ENCODE peak calls at places on chromosomes 13 and 19, in nine cellular contexts. One of them, this sample, is unnamed.

GRCh38 chr19:21109116-21109515 is 27.1 kb downstream of the ZNF714 start:
- DNase-seq in NCI-H774: no peak
- DNase-seq in body of pancreas: no peak
- DNase-seq in mucosa of gallbladder: no peak
- DNase-seq in dermis microvascular lymphatic vessel endothelial cell: no peak
- DNase-seq in GM10248: no peak
- DNase-seq in AG08396: no peak
- DNase-seq in left colon: no peak
- DNase-seq in Peyer's patch: no peak
- DNase-seq in this sample: no peak

GRCh38 chr19:4456843-4457653 is 546 bp downstream of the UBXN6 start:
- DNase-seq in NCI-H774: no peak
- DNase-seq in body of pancreas: no peak
- DNase-seq in mucosa of gallbladder: no peak
- DNase-seq in dermis microvascular lymphatic vessel endothelial cell: peak; percentile 84
- DNase-seq in GM10248: peak; percentile 82
- DNase-seq in AG08396: peak; percentile 84
- DNase-seq in left colon: peak; percentile 51
- DNase-seq in Peyer's patch: peak; percentile 65
- DNase-seq in this sample: peak; percentile 24

GRCh38 chr13:32246468-32246867 is 68.7 kb downstream of the ZAR1L start:
- DNase-seq in NCI-H774: no peak
- DNase-seq in body of pancreas: peak; percentile 51
- DNase-seq in mucosa of gallbladder: peak; percentile 43
- DNase-seq in dermis microvascular lymphatic vessel endothelial cell: peak; percentile 79
- DNase-seq in GM10248: peak; percentile 71
- DNase-seq in AG08396: peak; percentile 66
- DNase-seq in left colon: peak; percentile 64
- DNase-seq in Peyer's patch: peak; percentile 72
- DNase-seq in this sample: no peak

GRCh38 chr13:33743438-33744368 is 74.2 kb upstream of the RFC3 start:
- DNase-seq in NCI-H774: no peak
- DNase-seq in body of pancreas: no peak
- DNase-seq in mucosa of gallbladder: no peak
- DNase-seq in dermis microvascular lymphatic vessel endothelial cell: no peak
- DNase-seq in GM10248: peak; percentile 51
- DNase-seq in AG08396: no peak
- DNase-seq in left colon: no peak
- DNase-seq in Peyer's patch: no peak
- DNase-seq in this sample: no peak

GRCh38 chr19:5673752-5674151 is 6.6 kb downstream of the MICOS13 start:
- DNase-seq in NCI-H774: no peak
- DNase-seq in body of pancreas: no peak
- DNase-seq in mucosa of gallbladder: no peak
- DNase-seq in dermis microvascular lymphatic vessel endothelial cell: no peak
- DNase-seq in GM10248: no peak
- DNase-seq in AG08396: no peak
- DNase-seq in left colon: no peak
- DNase-seq in Peyer's patch: no peak
- DNase-seq in this sample: no peak

GRCh38 chr19:17803264-17803896 is 8.4 kb downstream of the B3GNT3 start:
- DNase-seq in NCI-H774: no peak
- DNase-seq in body of pancreas: no peak
- DNase-seq in mucosa of gallbladder: no peak
- DNase-seq in dermis microvascular lymphatic vessel endothelial cell: no peak
- DNase-seq in GM10248: no peak
- DNase-seq in AG08396: no peak
- DNase-seq in left colon: no peak
- DNase-seq in Peyer's patch: peak; percentile 55
- DNase-seq in this sample: no peak

GRCh38 chr19:47493378-47494210 is 9.6 kb upstream of the KPTN start:
- DNase-seq in NCI-H774: no peak
- DNase-seq in body of pancreas: no peak
- DNase-seq in mucosa of gallbladder: no peak
- DNase-seq in dermis microvascular lymphatic vessel endothelial cell: no peak
- DNase-seq in GM10248: no peak
- DNase-seq in AG08396: no peak
- DNase-seq in left colon: no peak
- DNase-seq in Peyer's patch: no peak
- DNase-seq in this sample: no peak

GRCh38 chr19:1130801-1131717 is 27.3 kb downstream of the GPX4 start:
- DNase-seq in NCI-H774: no peak
- DNase-seq in body of pancreas: no peak
- DNase-seq in mucosa of gallbladder: no peak
- DNase-seq in dermis microvascular lymphatic vessel endothelial cell: no peak
- DNase-seq in GM10248: peak; percentile 50
- DNase-seq in AG08396: peak; percentile 45
- DNase-seq in left colon: peak; percentile 54
- DNase-seq in Peyer's patch: peak; percentile 81
- DNase-seq in this sample: no peak

GRCh38 chr13:30042891-30043630 is 192.6 kb upstream of the UBL3 start:
- DNase-seq in NCI-H774: no peak
- DNase-seq in body of pancreas: no peak
- DNase-seq in mucosa of gallbladder: no peak
- DNase-seq in dermis microvascular lymphatic vessel endothelial cell: no peak
- DNase-seq in GM10248: no peak
- DNase-seq in AG08396: no peak
- DNase-seq in left colon: peak; percentile 25
- DNase-seq in Peyer's patch: no peak
- DNase-seq in this sample: no peak

GRCh38 chr19:42048992-42049391 is 21.0 kb downstream of the GRIK5 start:
- DNase-seq in NCI-H774: peak; percentile 26
- DNase-seq in body of pancreas: no peak
- DNase-seq in mucosa of gallbladder: no peak
- DNase-seq in dermis microvascular lymphatic vessel endothelial cell: no peak
- DNase-seq in GM10248: no peak
- DNase-seq in AG08396: no peak
- DNase-seq in left colon: peak; percentile 18
- DNase-seq in Peyer's patch: peak; percentile 55
- DNase-seq in this sample: no peak

GRCh38 chr13:97454699-97455098 is 20.7 kb downstream of the RAP2A start:
- DNase-seq in NCI-H774: no peak
- DNase-seq in body of pancreas: no peak
- DNase-seq in mucosa of gallbladder: no peak
- DNase-seq in dermis microvascular lymphatic vessel endothelial cell: no peak
- DNase-seq in GM10248: no peak
- DNase-seq in AG08396: no peak
- DNase-seq in left colon: no peak
- DNase-seq in Peyer's patch: no peak
- DNase-seq in this sample: no peak

GRCh38 chr19:12748489-12748888 is 3.1 kb upstream of the BEST2 start:
- DNase-seq in NCI-H774: no peak
- DNase-seq in body of pancreas: no peak
- DNase-seq in mucosa of gallbladder: no peak
- DNase-seq in dermis microvascular lymphatic vessel endothelial cell: no peak
- DNase-seq in GM10248: no peak
- DNase-seq in AG08396: no peak
- DNase-seq in left colon: no peak
- DNase-seq in Peyer's patch: no peak
- DNase-seq in this sample: no peak

GRCh38 chr19:30046522-30046921 is 104.5 kb downstream of the URI1 start:
- DNase-seq in NCI-H774: no peak
- DNase-seq in body of pancreas: no peak
- DNase-seq in mucosa of gallbladder: no peak
- DNase-seq in dermis microvascular lymphatic vessel endothelial cell: peak; percentile 5
- DNase-seq in GM10248: no peak
- DNase-seq in AG08396: no peak
- DNase-seq in left colon: no peak
- DNase-seq in Peyer's patch: no peak
- DNase-seq in this sample: no peak

GRCh38 chr13:19805765-19806164 is 23.0 kb upstream of the PSPC1 start:
- DNase-seq in NCI-H774: no peak
- DNase-seq in body of pancreas: no peak
- DNase-seq in mucosa of gallbladder: no peak
- DNase-seq in dermis microvascular lymphatic vessel endothelial cell: no peak
- DNase-seq in GM10248: no peak
- DNase-seq in AG08396: no peak
- DNase-seq in left colon: no peak
- DNase-seq in Peyer's patch: no peak
- DNase-seq in this sample: no peak

GRCh38 chr19:21127898-21128297 is 13.9 kb upstream of the ZNF431 start:
- DNase-seq in NCI-H774: no peak
- DNase-seq in body of pancreas: no peak
- DNase-seq in mucosa of gallbladder: no peak
- DNase-seq in dermis microvascular lymphatic vessel endothelial cell: no peak
- DNase-seq in GM10248: no peak
- DNase-seq in AG08396: no peak
- DNase-seq in left colon: no peak
- DNase-seq in Peyer's patch: no peak
- DNase-seq in this sample: no peak

GRCh38 chr19:18008814-18009213 is 844 bp downstream of the ARRDC2 start:
- DNase-seq in NCI-H774: no peak
- DNase-seq in body of pancreas: no peak
- DNase-seq in mucosa of gallbladder: no peak
- DNase-seq in dermis microvascular lymphatic vessel endothelial cell: no peak
- DNase-seq in GM10248: no peak
- DNase-seq in AG08396: no peak
- DNase-seq in left colon: no peak
- DNase-seq in Peyer's patch: no peak
- DNase-seq in this sample: no peak

GRCh38 chr13:110705356-110705825 is 525 bp downstream of the CARS2 start:
- DNase-seq in NCI-H774: no peak
- DNase-seq in body of pancreas: no peak
- DNase-seq in mucosa of gallbladder: no peak
- DNase-seq in dermis microvascular lymphatic vessel endothelial cell: no peak
- DNase-seq in GM10248: no peak
- DNase-seq in AG08396: no peak
- DNase-seq in left colon: no peak
- DNase-seq in Peyer's patch: no peak
- DNase-seq in this sample: no peak

GRCh38 chr13:21800847-21801616 is 130.2 kb downstream of the FGF9 start:
- DNase-seq in NCI-H774: no peak
- DNase-seq in body of pancreas: no peak
- DNase-seq in mucosa of gallbladder: no peak
- DNase-seq in dermis microvascular lymphatic vessel endothelial cell: no peak
- DNase-seq in GM10248: no peak
- DNase-seq in AG08396: no peak
- DNase-seq in left colon: no peak
- DNase-seq in Peyer's patch: no peak
- DNase-seq in this sample: no peak

GRCh38 chr13:94433055-94433947 is 46.2 kb downstream of the DCT start:
- DNase-seq in NCI-H774: no peak
- DNase-seq in body of pancreas: no peak
- DNase-seq in mucosa of gallbladder: no peak
- DNase-seq in dermis microvascular lymphatic vessel endothelial cell: no peak
- DNase-seq in GM10248: peak; percentile 14
- DNase-seq in AG08396: no peak
- DNase-seq in left colon: peak; percentile 6
- DNase-seq in Peyer's patch: peak; percentile 45
- DNase-seq in this sample: peak; percentile 7

GRCh38 chr19:49539192-49539952 is 11.6 kb downstream of the RCN3 start:
- DNase-seq in NCI-H774: no peak
- DNase-seq in body of pancreas: no peak
- DNase-seq in mucosa of gallbladder: no peak
- DNase-seq in dermis microvascular lymphatic vessel endothelial cell: no peak
- DNase-seq in GM10248: no peak
- DNase-seq in AG08396: no peak
- DNase-seq in left colon: no peak
- DNase-seq in Peyer's patch: no peak
- DNase-seq in this sample: no peak

GRCh38 chr13:20197361-20197834 is 4.7 kb upstream of the GJB2 start:
- DNase-seq in NCI-H774: no peak
- DNase-seq in body of pancreas: no peak
- DNase-seq in mucosa of gallbladder: no peak
- DNase-seq in dermis microvascular lymphatic vessel endothelial cell: peak; percentile 53
- DNase-seq in GM10248: peak; percentile 50
- DNase-seq in AG08396: peak; percentile 66
- DNase-seq in left colon: no peak
- DNase-seq in Peyer's patch: no peak
- DNase-seq in this sample: no peak

GRCh38 chr19:11453468-11454341 is 18.3 kb downstream of the PRKCSH start:
- DNase-seq in NCI-H774: no peak
- DNase-seq in body of pancreas: no peak
- DNase-seq in mucosa of gallbladder: no peak
- DNase-seq in dermis microvascular lymphatic vessel endothelial cell: no peak
- DNase-seq in GM10248: peak; percentile 60
- DNase-seq in AG08396: no peak
- DNase-seq in left colon: no peak
- DNase-seq in Peyer's patch: no peak
- DNase-seq in this sample: no peak

GRCh38 chr19:36054733-36055686 is at the start of gene WDR62:
- DNase-seq in NCI-H774: peak; percentile 91
- DNase-seq in body of pancreas: peak; percentile 93
- DNase-seq in mucosa of gallbladder: peak; percentile 94
- DNase-seq in dermis microvascular lymphatic vessel endothelial cell: peak; percentile 95
- DNase-seq in GM10248: peak; percentile 98
- DNase-seq in AG08396: peak; percentile 97
- DNase-seq in left colon: peak; percentile 95
- DNase-seq in Peyer's patch: peak; percentile 96
- DNase-seq in this sample: peak; percentile 94

GRCh38 chr19:3336680-3337523 is 29.5 kb upstream of the NFIC start:
- DNase-seq in NCI-H774: peak; percentile 84
- DNase-seq in body of pancreas: peak; percentile 99
- DNase-seq in mucosa of gallbladder: peak; percentile 94
- DNase-seq in dermis microvascular lymphatic vessel endothelial cell: peak; percentile 15
- DNase-seq in GM10248: no peak
- DNase-seq in AG08396: peak; percentile 72
- DNase-seq in left colon: peak; percentile 84
- DNase-seq in Peyer's patch: peak; percentile 91
- DNase-seq in this sample: no peak

GRCh38 chr13:81539643-81540150 is 1198.8 kb upstream of the SPRY2 start:
- DNase-seq in NCI-H774: no peak
- DNase-seq in body of pancreas: no peak
- DNase-seq in mucosa of gallbladder: no peak
- DNase-seq in dermis microvascular lymphatic vessel endothelial cell: no peak
- DNase-seq in GM10248: no peak
- DNase-seq in AG08396: no peak
- DNase-seq in left colon: no peak
- DNase-seq in Peyer's patch: no peak
- DNase-seq in this sample: no peak

GRCh38 chr13:41008349-41008980 is 10.7 kb downstream of the ELF1 start:
- DNase-seq in NCI-H774: no peak
- DNase-seq in body of pancreas: no peak
- DNase-seq in mucosa of gallbladder: no peak
- DNase-seq in dermis microvascular lymphatic vessel endothelial cell: no peak
- DNase-seq in GM10248: no peak
- DNase-seq in AG08396: peak; percentile 24
- DNase-seq in left colon: no peak
- DNase-seq in Peyer's patch: no peak
- DNase-seq in this sample: no peak

GRCh38 chr13:46295531-46296464 is 84.1 kb downstream of the LRRC63 start:
- DNase-seq in NCI-H774: no peak
- DNase-seq in body of pancreas: peak; percentile 18
- DNase-seq in mucosa of gallbladder: peak; percentile 27
- DNase-seq in dermis microvascular lymphatic vessel endothelial cell: peak; percentile 75
- DNase-seq in GM10248: peak; percentile 35
- DNase-seq in AG08396: peak; percentile 15
- DNase-seq in left colon: no peak
- DNase-seq in Peyer's patch: peak; percentile 68
- DNase-seq in this sample: peak; percentile 67

GRCh38 chr13:99812611-99813010 is 159.0 kb downstream of the ZIC5 start:
- DNase-seq in NCI-H774: no peak
- DNase-seq in body of pancreas: peak; percentile 25
- DNase-seq in mucosa of gallbladder: peak; percentile 28
- DNase-seq in dermis microvascular lymphatic vessel endothelial cell: no peak
- DNase-seq in GM10248: no peak
- DNase-seq in AG08396: peak; percentile 35
- DNase-seq in left colon: no peak
- DNase-seq in Peyer's patch: no peak
- DNase-seq in this sample: no peak

GRCh38 chr19:12527034-12527836 is 24.0 kb downstream of the ZNF564 start:
- DNase-seq in NCI-H774: no peak
- DNase-seq in body of pancreas: no peak
- DNase-seq in mucosa of gallbladder: no peak
- DNase-seq in dermis microvascular lymphatic vessel endothelial cell: peak; percentile 33
- DNase-seq in GM10248: no peak
- DNase-seq in AG08396: no peak
- DNase-seq in left colon: no peak
- DNase-seq in Peyer's patch: no peak
- DNase-seq in this sample: no peak

GRCh38 chr19:5990289-5990797 is 12.4 kb upstream of the RANBP3 start:
- DNase-seq in NCI-H774: no peak
- DNase-seq in body of pancreas: no peak
- DNase-seq in mucosa of gallbladder: no peak
- DNase-seq in dermis microvascular lymphatic vessel endothelial cell: no peak
- DNase-seq in GM10248: no peak
- DNase-seq in AG08396: no peak
- DNase-seq in left colon: no peak
- DNase-seq in Peyer's patch: no peak
- DNase-seq in this sample: no peak

GRCh38 chr19:42561512-42561911 is 33.2 kb downstream of the CEACAM8 start:
- DNase-seq in NCI-H774: no peak
- DNase-seq in body of pancreas: no peak
- DNase-seq in mucosa of gallbladder: no peak
- DNase-seq in dermis microvascular lymphatic vessel endothelial cell: no peak
- DNase-seq in GM10248: no peak
- DNase-seq in AG08396: no peak
- DNase-seq in left colon: no peak
- DNase-seq in Peyer's patch: no peak
- DNase-seq in this sample: no peak